ENCODE peak calls at places on chromosome 5, in six cellular contexts. One of them, this sample, is unnamed.

GRCh38 chr5:124901081-124901480 is 154.6 kb upstream of the ZNF608 start:
- DNase-seq in chondrocyte: no peak
- DNase-seq in Calu3: no peak
- DNase-seq in psoas muscle: no peak
- DNase-seq in IMR-90: peak; percentile 17
- DNase-seq in HCT116: no peak
- DNase-seq in this sample: no peak

GRCh38 chr5:175655411-175655810 is 2.5 kb upstream of the HRH2 start:
- DNase-seq in chondrocyte: no peak
- DNase-seq in Calu3: no peak
- DNase-seq in psoas muscle: no peak
- DNase-seq in IMR-90: no peak
- DNase-seq in HCT116: no peak
- DNase-seq in this sample: no peak

GRCh38 chr5:137233726-137234125 is 265.4 kb downstream of the SPOCK1 start:
- DNase-seq in chondrocyte: no peak
- DNase-seq in Calu3: no peak
- DNase-seq in psoas muscle: no peak
- DNase-seq in IMR-90: peak; percentile 4
- DNase-seq in HCT116: no peak
- DNase-seq in this sample: no peak

GRCh38 chr5:65229841-65230240 is 251.9 kb downstream of the ADAMTS6 start:
- DNase-seq in chondrocyte: no peak
- DNase-seq in Calu3: no peak
- DNase-seq in psoas muscle: no peak
- DNase-seq in IMR-90: no peak
- DNase-seq in HCT116: no peak
- DNase-seq in this sample: no peak

GRCh38 chr5:172806897-172807672 is 27.0 kb upstream of the ERGIC1 start:
- DNase-seq in chondrocyte: no peak
- DNase-seq in Calu3: peak; percentile 95
- DNase-seq in psoas muscle: peak; percentile 86
- DNase-seq in IMR-90: peak; percentile 89
- DNase-seq in HCT116: peak; percentile 76
- DNase-seq in this sample: peak; percentile 93

GRCh38 chr5:6713274-6714181 is at the start of gene TENT4A:
- DNase-seq in chondrocyte: no peak
- DNase-seq in Calu3: no peak
- DNase-seq in psoas muscle: peak; percentile 66
- DNase-seq in IMR-90: no peak
- DNase-seq in HCT116: no peak
- DNase-seq in this sample: peak; percentile 99

GRCh38 chr5:65103674-65104035 is 334.9 kb downstream of the CWC27 start:
- DNase-seq in chondrocyte: no peak
- DNase-seq in Calu3: no peak
- DNase-seq in psoas muscle: no peak
- DNase-seq in IMR-90: no peak
- DNase-seq in HCT116: no peak
- DNase-seq in this sample: no peak

GRCh38 chr5:156328176-156328575 is 1.2 kb downstream of the SGCD start:
- DNase-seq in chondrocyte: no peak
- DNase-seq in Calu3: no peak
- DNase-seq in psoas muscle: no peak
- DNase-seq in IMR-90: peak; percentile 10
- DNase-seq in HCT116: no peak
- DNase-seq in this sample: no peak

GRCh38 chr5:39584921-39585320 is 160.1 kb upstream of the DAB2 start:
- DNase-seq in chondrocyte: no peak
- DNase-seq in Calu3: no peak
- DNase-seq in psoas muscle: no peak
- DNase-seq in IMR-90: peak; percentile 21
- DNase-seq in HCT116: no peak
- DNase-seq in this sample: no peak

GRCh38 chr5:146731909-146732659 is 146.5 kb downstream of the PPP2R2B start:
- DNase-seq in chondrocyte: no peak
- DNase-seq in Calu3: no peak
- DNase-seq in psoas muscle: no peak
- DNase-seq in IMR-90: peak; percentile 87
- DNase-seq in HCT116: peak; percentile 79
- DNase-seq in this sample: no peak

This sample was measured in GM13977.